ENCODE peak calls at places on chromosomes 5 and 9, in five cellular contexts. M is OCI-LY7, W is hepatocyte, C is endothelial cell of umbilical vein, K is GM23338. L is an unnamed sample.

GRCh38 chr9:129610473-129611301 is 10.2 kb downstream of the C9orf50 start:
- DNase-seq in M (peak), W (peak), C (peak), K (peak), L (peak)

GRCh38 chr5:16577677-16578076 is 39.1 kb downstream of the RETREG1 start:
- DNase-seq in M (peak), W (no peak), C (no peak), K (peak), L (no peak)

GRCh38 chr9:80644044-80644443 is 1045.3 kb downstream of the TLE1 start:
- DNase-seq in M (no peak), W (no peak), C (no peak), K (no peak), L (no peak)

GRCh38 chr5:88051148-88051547 is 217.5 kb downstream of the TMEM161B start:
- DNase-seq in M (no peak), W (no peak), C (no peak), K (no peak), L (no peak)

GRCh38 chr9:107907715-107908114 is 418.1 kb upstream of the KLF4 start:
- DNase-seq in M (no peak), W (no peak), C (no peak), K (no peak), L (no peak)

GRCh38 chr9:94839398-94839797 is 112.9 kb downstream of the AOPEP start:
- DNase-seq in M (no peak), W (no peak), C (no peak), K (no peak), L (no peak)

GRCh38 chr9:14529047-14529446 is 164.2 kb downstream of the ZDHHC21 start:
- DNase-seq in M (no peak), W (no peak), C (no peak), K (no peak), L (no peak)

GRCh38 chr5:149563461-149563860 is 12.2 kb upstream of the CSNK1A1 start:
- DNase-seq in M (no peak), W (no peak), C (no peak), K (no peak), L (no peak)

GRCh38 chr5:151121095-151121494 is 36.5 kb downstream of the ANXA6 start:
- DNase-seq in M (no peak), W (no peak), C (no peak), K (no peak), L (no peak)

GRCh38 chr5:73626814-73627313 is 868 bp downstream of the ARHGEF28 start:
- DNase-seq in M (no peak), W (no peak), C (no peak), K (no peak), L (no peak)

GRCh38 chr9:93588641-93589609 is 12.5 kb downstream of the PHF2 start:
- DNase-seq in M (no peak), W (peak), C (peak), K (no peak), L (no peak)

GRCh38 chr9:91995000-91995399 is 45.0 kb upstream of the ROR2 start:
- DNase-seq in M (no peak), W (no peak), C (no peak), K (no peak), L (no peak)

GRCh38 chr9:131791532-131792254 is 51.8 kb upstream of the RAPGEF1 start:
- DNase-seq in M (no peak), W (no peak), C (no peak), K (no peak), L (no peak)

GRCh38 chr9:22169243-22169642 is 160.1 kb upstream of the CDKN2B start:
- DNase-seq in M (no peak), W (no peak), C (no peak), K (no peak), L (no peak)

GRCh38 chr9:82891321-82891720 is 171.6 kb downstream of the RASEF start:
- DNase-seq in M (no peak), W (no peak), C (no peak), K (no peak), L (no peak)

GRCh38 chr5:86837610-86838009 is 219.9 kb downstream of the COX7C start:
- DNase-seq in M (no peak), W (no peak), C (no peak), K (no peak), L (no peak)

GRCh38 chr9:114367406-114367805 is 20.4 kb downstream of the AKNA start:
- DNase-seq in M (no peak), W (no peak), C (no peak), K (no peak), L (no peak)

GRCh38 chr5:116355819-116356601 is 218.6 kb downstream of the SEMA6A start:
- DNase-seq in M (no peak), W (no peak), C (no peak), K (no peak), L (no peak)

GRCh38 chr9:130240410-130241197 is 25.0 kb upstream of the HMCN2 start:
- DNase-seq in M (peak), W (peak), C (peak), K (peak), L (peak)

GRCh38 chr5:132782101-132782500 is 5.1 kb upstream of the SEPTIN8 start:
- DNase-seq in M (no peak), W (no peak), C (peak), K (no peak), L (no peak)

GRCh38 chr5:127793052-127793451 is 89.9 kb downstream of the CCDC192 start:
- DNase-seq in M (no peak), W (no peak), C (no peak), K (no peak), L (no peak)

GRCh38 chr5:136087961-136088871 is 44.4 kb upstream of the SMAD5 start:
- DNase-seq in M (no peak), W (no peak), C (peak), K (no peak), L (no peak)

GRCh38 chr9:134735441-134736175 is 94.0 kb downstream of the COL5A1 start:
- DNase-seq in M (no peak), W (peak), C (no peak), K (no peak), L (peak)

GRCh38 chr9:98226516-98226915 is 28.9 kb downstream of the TBC1D2 start:
- DNase-seq in M (no peak), W (no peak), C (no peak), K (no peak), L (no peak)

GRCh38 chr5:147921134-147921533 is 14.8 kb upstream of the C5orf46 start:
- DNase-seq in M (no peak), W (no peak), C (no peak), K (no peak), L (no peak)

GRCh38 chr5:94366811-94367210 is 251.6 kb downstream of the KIAA0825 start:
- DNase-seq in M (no peak), W (no peak), C (no peak), K (no peak), L (no peak)
- H2AFZ ChIP-seq in M (no peak), W (no peak), C (no peak), K (no peak), L (no peak)

GRCh38 chr9:120324996-120325642 is 254.8 kb downstream of the CDK5RAP2 start:
- DNase-seq in M (peak), W (no peak), C (no peak), K (peak), L (peak)
- H2AFZ ChIP-seq in M (no peak), W (no peak), C (no peak), K (peak), L (no peak)

DNA sequence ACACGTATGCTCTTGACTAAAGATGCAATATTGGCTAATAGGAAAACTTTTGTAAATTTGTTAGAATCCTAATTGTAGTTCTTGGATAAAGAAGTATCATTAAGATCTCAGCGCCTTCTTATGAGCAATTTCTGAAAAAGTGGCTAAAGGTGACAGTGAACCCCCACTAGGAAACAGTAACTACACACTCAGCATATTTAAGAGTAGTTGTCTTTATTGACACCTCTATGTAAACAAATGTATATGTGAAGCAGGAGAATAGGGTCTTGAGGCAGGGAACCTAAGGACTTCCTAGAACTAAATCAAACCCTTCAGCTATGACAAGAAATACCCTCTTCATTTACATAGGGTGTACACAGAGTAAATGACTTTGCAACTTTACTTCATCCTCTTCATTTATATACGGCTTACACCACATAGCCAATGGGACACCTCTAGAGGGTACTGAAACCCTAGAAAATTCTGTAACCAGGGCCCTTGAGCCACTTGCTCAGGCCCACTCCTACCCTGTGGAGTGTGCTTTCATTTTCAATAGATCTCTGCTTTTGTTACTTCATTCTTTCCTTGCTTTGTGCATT is 2.8 kb downstream of the NIPSNAP3A start:
- DNase-seq in M (peak), W (no peak), C (no peak), K (no peak), L (no peak)
- H2AFZ ChIP-seq in M (peak), W (no peak), C (no peak), K (no peak), L (no peak)

DNA sequence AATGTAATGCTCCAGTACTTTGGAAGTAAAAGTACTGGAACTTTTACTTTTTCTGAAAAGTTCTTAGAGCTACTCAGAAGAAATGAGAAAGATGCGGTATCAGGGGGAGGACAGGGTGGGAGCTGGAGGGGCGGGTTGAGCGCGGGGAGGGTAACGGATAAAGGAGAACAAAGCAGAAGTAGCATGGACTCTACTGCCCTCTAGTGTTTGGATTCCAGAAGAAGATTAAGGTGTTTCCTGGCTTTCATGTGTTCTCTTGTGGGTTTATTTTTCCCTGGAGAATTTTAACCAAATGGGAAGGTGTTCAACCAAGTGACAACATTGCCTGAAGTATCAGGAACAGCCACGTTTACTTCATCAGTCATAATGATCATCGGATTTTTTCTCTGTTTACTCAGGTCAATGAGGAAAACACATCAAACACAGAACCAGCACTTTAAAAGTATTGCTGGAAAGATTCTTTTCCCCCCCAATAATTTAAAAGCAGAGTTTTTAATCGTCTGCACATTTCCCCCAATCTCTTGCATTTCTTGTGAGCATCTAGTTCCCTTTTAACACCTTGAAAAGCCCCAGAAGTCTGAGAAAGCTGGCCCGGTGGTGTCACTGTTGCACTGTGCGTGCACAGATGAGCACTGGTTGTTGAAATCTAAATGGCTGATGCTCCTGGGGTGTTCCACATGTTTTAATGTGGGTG is 190.6 kb downstream of the MPDZ start:
- DNase-seq in M (peak), W (peak), C (peak), K (peak), L (peak)
- H2AFZ ChIP-seq in M (no peak), W (peak), C (peak), K (no peak), L (peak)

DNA sequence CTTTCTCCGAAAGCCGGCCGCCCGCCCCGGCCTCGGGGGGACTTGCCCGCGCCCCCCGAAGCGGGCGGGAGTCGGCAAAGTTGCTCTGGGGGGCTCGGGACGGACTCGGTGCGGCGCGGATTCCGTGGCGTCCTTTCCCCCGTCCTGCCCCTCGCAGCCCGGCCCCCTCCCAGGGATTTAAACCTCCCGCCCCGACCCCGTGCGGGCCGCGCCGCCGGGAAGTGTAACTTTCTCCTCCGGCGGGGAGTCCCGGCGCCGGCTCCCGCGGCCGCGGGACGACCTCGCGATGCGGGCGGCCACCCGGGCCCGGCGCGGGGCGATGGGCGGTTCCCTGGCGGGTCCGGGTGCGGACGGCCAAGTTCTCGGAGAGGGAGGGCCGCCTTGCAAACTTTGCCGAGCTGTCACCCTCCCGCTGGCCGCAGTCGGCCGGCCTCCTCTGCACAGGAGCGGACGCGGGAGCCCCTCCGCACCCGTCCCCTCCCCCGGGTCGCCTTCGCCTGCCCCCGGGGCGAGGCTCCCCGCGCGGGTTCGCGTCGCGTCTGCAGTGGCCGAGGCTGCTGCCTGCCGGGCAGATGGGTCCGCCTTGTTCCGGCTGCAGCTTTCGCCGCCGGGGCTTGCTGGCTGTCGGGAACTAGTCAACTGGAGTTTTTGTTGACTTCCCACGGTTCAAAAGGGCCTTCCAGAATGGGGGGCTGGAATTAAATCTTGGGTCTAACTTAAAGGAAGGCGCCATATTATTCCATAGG is 765 bp downstream of the PBX3 start:
- DNase-seq in M (peak), W (peak), C (peak), K (peak), L (peak)
- H2AFZ ChIP-seq in M (peak), W (peak), C (peak), K (peak), L (no peak)

GRCh38 chr9:102237520-102237919 is 499.1 kb upstream of the GRIN3A start:
- DNase-seq in M (no peak), W (no peak), C (no peak), K (no peak), L (no peak)
- H2AFZ ChIP-seq in M (no peak), W (no peak), C (no peak), K (no peak), L (no peak)

GRCh38 chr5:6804766-6805165 is 91.5 kb downstream of the TENT4A start:
- DNase-seq in M (no peak), W (no peak), C (no peak), K (no peak), L (no peak)
- H2AFZ ChIP-seq in M (no peak), W (no peak), C (no peak), K (no peak), L (no peak)

L was measured in neural progenitor cell.